ENCODE peak calls at places on chromosome 16, in nine cellular contexts. B is activated CD4-positive, alpha-beta memory T cell treated with anti-CD3 and anti-CD28 coated beads, Interleukin-2, amount 10 ng/mL, durations not matched to agents 7 days and 5 days; M is amygdala; U is stimulated activated effector memory CD8-positive, alpha-beta T cell treated with anti-CD3 and anti-CD28 coated beads, Interleukin-12 subunit alpha, Interleukin-12 subunit beta, amount 100 ng/mL, for 72 hours; H is OCI-LY7; F is fibroblast of the aortic adventitia; X is progenitor cell of endocrine pancreas; Z is Ammon's horn; Y is NCI-H1048. S is an unnamed sample.

GRCh38 chr16:2482181-2483107 is 7.5 kb downstream of the TBC1D24 start:
- DNase-seq in B (no peak), Y (no peak), U (no peak), M (peak; percentile 32), F (peak; percentile 64), Z (peak; percentile 67), X (no peak), H (no peak), S (peak; percentile 63)

GRCh38 chr16:88901718-88902337 is 35.4 kb upstream of the PABPN1L start:
- DNase-seq in F (no peak), Z (no peak), H (no peak), X (no peak), U (no peak), Y (no peak), B (no peak), M (no peak), S (no peak)

GRCh38 chr16:57566436-57566835 is 24.0 kb downstream of the ADGRG5 start:
- DNase-seq in M (no peak), U (no peak), F (no peak), Z (no peak), Y (no peak), X (no peak), H (no peak), B (no peak), S (no peak)

GRCh38 chr16:57600952-57601580 is 27.4 kb upstream of the ADGRG1 start:
- DNase-seq in F (no peak), Y (no peak), H (no peak), X (no peak), M (no peak), U (no peak), Z (no peak), B (peak; percentile 16), S (no peak)

GRCh38 chr16:48366165-48367093 is 18.8 kb downstream of the SIAH1 start:
- DNase-seq in B (peak; percentile 78), U (peak; percentile 76), X (no peak), Y (no peak), M (no peak), H (peak; percentile 47), F (peak; percentile 97), Z (no peak), S (no peak)

GRCh38 chr16:1745181-1745899 is 26.0 kb downstream of the NME3 start:
- DNase-seq in H (no peak), B (no peak), M (no peak), X (no peak), Z (no peak), U (no peak), Y (no peak), F (peak; percentile 17), S (no peak)

GRCh38 chr16:5791011-5791410 is 693.4 kb upstream of the EEF2KMT start:
- DNase-seq in X (no peak), F (no peak), M (no peak), B (no peak), Y (no peak), Z (no peak), H (no peak), U (no peak), S (no peak)

GRCh38 chr16:4679854-4680636 is 13.3 kb upstream of the NUDT16L1 start:
- DNase-seq in H (no peak), F (peak; percentile 92), Y (no peak), X (no peak), U (no peak), B (no peak), M (no peak), Z (peak; percentile 48), S (no peak)

GRCh38 chr16:14196011-14196410 is 124.9 kb downstream of the MRTFB start:
- DNase-seq in Z (peak; percentile 49), Y (no peak), B (no peak), M (no peak), X (no peak), H (peak; percentile 10), U (no peak), F (peak; percentile 37), S (no peak)

GRCh38 chr16:86308514-86308913 is 201.8 kb upstream of the FOXF1 start:
- DNase-seq in U (no peak), B (no peak), F (no peak), M (no peak), X (no peak), H (no peak), Y (no peak), Z (no peak), S (no peak)

GRCh38 chr16:66658143-66658859 is 38.2 kb downstream of the CMTM4 start:
- DNase-seq in H (no peak), B (no peak), M (no peak), F (no peak), U (no peak), Y (no peak), Z (no peak), X (no peak), S (no peak)

GRCh38 chr16:67770371-67770991 is 35.9 kb downstream of the RANBP10 start:
- DNase-seq in M (no peak), Z (no peak), F (peak; percentile 57), B (no peak), H (no peak), X (no peak), Y (no peak), U (no peak), S (no peak)

GRCh38 chr16:1794221-1794871 is 841 bp upstream of the IGFALS start:
- DNase-seq in U (peak; percentile 48), Y (no peak), Z (no peak), B (no peak), F (no peak), X (peak; percentile 33), H (no peak), M (no peak), S (no peak)

GRCh38 chr16:24577167-24577566 is 37.8 kb downstream of the RBBP6 start:
- DNase-seq in Z (no peak), F (peak; percentile 38), X (no peak), U (no peak), M (no peak), B (no peak), Y (no peak), H (no peak), S (no peak)

GRCh38 chr16:6335072-6335471 is 997.6 kb upstream of the RBFOX1 start:
- DNase-seq in X (no peak), B (no peak), H (peak; percentile 12), Z (no peak), F (no peak), M (no peak), Y (no peak), U (no peak), S (no peak)

GRCh38 chr16:84497418-84497817 is 7.0 kb downstream of the MEAK7 start:
- DNase-seq in Z (no peak), B (no peak), M (no peak), F (no peak), Y (no peak), U (no peak), H (no peak), X (no peak), S (no peak)

GRCh38 chr16:85360323-85361277 is 248.3 kb upstream of the CIBAR2 start:
- DNase-seq in U (no peak), F (no peak), Y (no peak), Z (no peak), X (no peak), M (no peak), B (no peak), H (peak; percentile 68), S (no peak)

GRCh38 chr16:15775209-15775608 is 81.6 kb downstream of the MYH11 start:
- DNase-seq in B (no peak), H (peak; percentile 26), X (no peak), Z (no peak), Y (no peak), M (no peak), F (peak; percentile 38), U (no peak), S (no peak)

GRCh38 chr16:31664683-31665482 is 137.2 kb downstream of the AHSP start:
- DNase-seq in Z (no peak), Y (no peak), X (no peak), F (no peak), U (no peak), H (no peak), M (no peak), B (no peak), S (no peak)

GRCh38 chr16:73268311-73268997 is 220.5 kb upstream of the ZFHX3 start:
- DNase-seq in U (no peak), Y (no peak), H (no peak), B (no peak), X (no peak), Z (peak; percentile 71), M (no peak), F (peak; percentile 7), S (no peak)

GRCh38 chr16:31496670-31497069 is 11.5 kb downstream of the RUSF1 start:
- DNase-seq in M (no peak), X (no peak), H (no peak), B (no peak), Y (no peak), F (no peak), Z (no peak), U (no peak), S (no peak)

GRCh38 chr16:84548971-84549844 is 44.7 kb upstream of the MEAK7 start:
- DNase-seq in B (peak; percentile 62), M (no peak), Y (no peak), F (no peak), U (peak; percentile 74), H (no peak), X (no peak), Z (peak; percentile 61), S (peak; percentile 39)

GRCh38 chr16:85019659-85020245 is 7.8 kb upstream of the KIAA0513 start:
- DNase-seq in M (no peak), B (no peak), F (peak; percentile 72), Y (no peak), Z (no peak), X (no peak), U (no peak), H (no peak), S (no peak)

S was measured in hypothalamus.